ENCODE peak calls at places on chromosomes 3 and 15, in four cellular contexts. Q, V, O and M are unnamed samples.

GRCh38 chr3:18369561-18370185 is 55.5 kb downstream of the SATB1 start:
- DNase-seq in Q (no peak), V (no peak), O (no peak), M (no peak)

GRCh38 chr3:33372218-33373081 is 67.8 kb downstream of the UBP1 start:
- DNase-seq in Q (no peak), V (peak; percentile 68), O (peak; percentile 37), M (no peak)

GRCh38 chr3:12308517-12308916 is 19.6 kb downstream of the PPARG start:
- DNase-seq in Q (no peak), V (no peak), O (no peak), M (no peak)

GRCh38 chr15:39320886-39321285 is 260.0 kb upstream of the THBS1 start:
- DNase-seq in Q (no peak), V (no peak), O (no peak), M (no peak)

GRCh38 chr3:98450372-98450771 is 12.6 kb upstream of the OR5K1 start:
- DNase-seq in Q (no peak), V (no peak), O (no peak), M (no peak)

GRCh38 chr3:13025090-13025489 is 48.1 kb downstream of the IQSEC1 start:
- DNase-seq in Q (no peak), V (no peak), O (no peak), M (peak; percentile 80)

GRCh38 chr3:41204369-41204768 is 5.1 kb downstream of the CTNNB1 start:
- DNase-seq in Q (no peak), V (no peak), O (no peak), M (no peak)

GRCh38 chr3:4006288-4006687 is 207.1 kb downstream of the LRRN1 start:
- DNase-seq in Q (no peak), V (no peak), O (no peak), M (no peak)

GRCh38 chr15:69526696-69527095 is 74.1 kb downstream of the RPLP1 start:
- DNase-seq in Q (no peak), V (no peak), O (no peak), M (no peak)

GRCh38 chr3:12239301-12239700 is 49.6 kb upstream of the PPARG start:
- DNase-seq in Q (no peak), V (no peak), O (no peak), M (no peak)

GRCh38 chr3:194797555-194797954 is 111.9 kb downstream of the FAM43A start:
- DNase-seq in Q (no peak), V (no peak), O (no peak), M (no peak)

GRCh38 chr15:20352241-20353200 is 189.1 kb downstream of the GOLGA6L6 start:
- DNase-seq in Q (no peak), V (no peak), O (no peak), M (no peak)

GRCh38 chr3:152328841-152329240 is 60.1 kb downstream of the MBNL1 start:
- DNase-seq in Q (no peak), V (no peak), O (no peak), M (no peak)

GRCh38 chr3:134312873-134313838 is 61.1 kb downstream of the AMOTL2 start:
- DNase-seq in Q (no peak), V (peak; percentile 94), O (peak; percentile 85), M (no peak)

GRCh38 chr15:69357773-69358765 is 56.1 kb upstream of the KIF23 start:
- DNase-seq in Q (no peak), V (peak; percentile 64), O (peak; percentile 18), M (no peak)

GRCh38 chr3:39260957-39261356 is 18.9 kb downstream of the CX3CR1 start:
- DNase-seq in Q (peak; percentile 17), V (peak; percentile 61), O (peak; percentile 29), M (peak; percentile 95)

GRCh38 chr3:79018671-79019136 is 749.1 kb downstream of the ROBO1 start:
- DNase-seq in Q (no peak), V (peak; percentile 77), O (peak; percentile 70), M (no peak)

GRCh38 chr3:7874116-7874515 is 627.5 kb upstream of the LMCD1 start:
- DNase-seq in Q (no peak), V (no peak), O (no peak), M (no peak)

GRCh38 chr15:47870956-47871625 is 153.8 kb downstream of the SEMA6D start:
- DNase-seq in Q (no peak), V (no peak), O (no peak), M (no peak)